ENCODE peak calls at places on chromosomes 12 and 14, in eight cellular contexts. M is upper lobe of left lung; S is cardiac fibroblast; A is CD8-positive, alpha-beta T cell; O is kidney; K is A549; L is heart right ventricle; C is progenitor cell of endocrine pancreas. D is an unnamed sample.
A peak's percentile ranks its signal among the peaks of the same experiment; 100 is the strongest.

GRCh38 chr14:92122351-92122677 is 545 bp downstream of the CPSF2 start:
- DNase-seq in M (no peak), S (peak; percentile 44), O (no peak), L (no peak), A (no peak), C (no peak), K (peak; percentile 10), D (no peak)

GRCh38 chr12:110941391-110941790 is 21.0 kb upstream of the MYL2 start:
- DNase-seq in S (no peak), C (no peak), O (peak; percentile 32), A (no peak), K (no peak), M (no peak), L (no peak), D (no peak)

GRCh38 chr12:77751939-77752338 is 78.8 kb upstream of the NAV3 start:
- DNase-seq in A (no peak), O (no peak), S (peak; percentile 66), L (no peak), C (no peak), K (no peak), M (no peak), D (no peak)

GRCh38 chr14:78857974-78858373 is 687.8 kb downstream of the NRXN3 start:
- DNase-seq in S (no peak), O (no peak), K (no peak), M (no peak), A (no peak), C (no peak), L (no peak), D (no peak)

GRCh38 chr12:56080556-56081138 is 682 bp downstream of the ERBB3 start:
- DNase-seq in C (peak; percentile 21), O (no peak), S (no peak), K (no peak), A (no peak), L (no peak), M (no peak), D (no peak)

GRCh38 chr14:77961853-77962580 is 162.1 kb downstream of the ADCK1 start:
- DNase-seq in O (no peak), A (no peak), K (no peak), S (no peak), L (no peak), M (no peak), C (no peak), D (no peak)

GRCh38 chr14:54170301-54170700 is 213.7 kb upstream of the BMP4 start:
- DNase-seq in O (no peak), M (no peak), C (no peak), A (no peak), K (no peak), S (no peak), L (no peak), D (no peak)

GRCh38 chr12:57800965-57801364 is 17.6 kb downstream of the AVIL start:
- DNase-seq in K (no peak), L (no peak), A (no peak), O (no peak), C (no peak), S (no peak), M (no peak), D (no peak)

GRCh38 chr14:33959692-33960151 is 8.8 kb upstream of the EGLN3 start:
- DNase-seq in M (no peak), S (no peak), O (no peak), K (no peak), L (no peak), C (no peak), A (no peak), D (no peak)

GRCh38 chr14:92224348-92224954 is 98.5 kb upstream of the SLC24A4 start:
- DNase-seq in M (no peak), O (no peak), K (no peak), A (no peak), C (no peak), S (no peak), L (no peak), D (no peak)

GRCh38 chr12:69161835-69162234 is 77.5 kb upstream of the CPSF6 start:
- DNase-seq in O (no peak), C (no peak), L (no peak), K (no peak), S (no peak), M (no peak), A (no peak), D (no peak)

GRCh38 chr12:3215410-3215975 is 138.3 kb downstream of the TSPAN9 start:
- DNase-seq in K (no peak), O (no peak), L (no peak), M (no peak), S (no peak), A (no peak), C (no peak), D (no peak)

GRCh38 chr14:84826349-84826748 is 703.6 kb upstream of the FLRT2 start:
- DNase-seq in M (no peak), L (no peak), A (no peak), C (no peak), S (no peak), O (no peak), K (no peak), D (no peak)

GRCh38 chr14:61025239-61026223 is 44.5 kb downstream of the SLC38A6 start:
- DNase-seq in K (peak; percentile 31), O (peak; percentile 46), C (peak; percentile 14), L (peak; percentile 59), M (no peak), S (peak; percentile 86), A (peak; percentile 53), D (no peak)

GRCh38 chr14:74804219-74804825 is 41.2 kb downstream of the YLPM1 start:
- DNase-seq in C (no peak), A (peak; percentile 12), K (peak; percentile 10), M (no peak), S (peak; percentile 81), O (no peak), L (no peak), D (peak; percentile 9)

GRCh38 chr12:30928356-30929264 is 2.1 kb downstream of the TSPAN11 start:
- DNase-seq in K (no peak), A (no peak), M (no peak), C (no peak), S (no peak), O (peak; percentile 64), L (no peak), D (no peak)

GRCh38 chr14:90093942-90094595 is 32.3 kb downstream of the KCNK13 start:
- DNase-seq in S (peak; percentile 49), L (no peak), A (no peak), C (no peak), O (no peak), K (no peak), M (no peak), D (peak; percentile 9)

DNA sequence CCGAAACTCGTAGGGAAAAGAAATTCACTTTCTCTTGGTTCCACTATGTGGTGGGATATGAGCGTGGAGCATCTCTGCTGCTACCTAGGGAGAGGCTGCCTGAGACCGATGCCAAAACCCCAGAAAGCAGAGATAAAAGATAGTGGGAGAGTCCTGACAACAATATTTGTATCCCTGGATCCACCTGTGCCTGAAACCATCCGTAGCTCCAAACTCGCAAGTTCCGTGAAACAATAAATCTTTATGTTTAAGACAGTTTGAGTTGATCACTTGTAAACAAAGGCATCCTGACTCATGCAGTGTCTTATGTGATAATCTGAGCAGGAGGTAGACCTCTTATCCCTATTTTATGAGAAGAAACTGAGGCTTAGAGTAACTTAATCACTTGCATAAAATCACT is 2.9 kb downstream of the MAP1LC3B2 start:
- DNase-seq in O (no peak), S (no peak), L (no peak), C (no peak), A (no peak), K (no peak), M (no peak), D (no peak)
- TF ChIP-seq CTCF in O (no peak), S (no peak), L (no peak), C (no peak), A (no peak), K (no peak), M (no peak), D (no peak)

GRCh38 chr14:20143911-20144310 is 5.3 kb downstream of the OR4N5 start:
- DNase-seq in O (no peak), L (no peak), S (no peak), C (no peak), A (no peak), K (no peak), M (no peak), D (no peak)
- TF ChIP-seq CTCF in O (no peak), L (no peak), S (no peak), C (no peak), A (no peak), K (no peak), M (no peak), D (no peak)

GRCh38 chr14:71208702-71209357 is 301.6 kb downstream of the PCNX1 start:
- DNase-seq in M (no peak), A (no peak), C (no peak), S (no peak), L (no peak), O (no peak), K (no peak), D (no peak)
- TF ChIP-seq CTCF in M (no peak), A (no peak), C (no peak), S (no peak), L (no peak), O (no peak), K (no peak), D (no peak)

DNA sequence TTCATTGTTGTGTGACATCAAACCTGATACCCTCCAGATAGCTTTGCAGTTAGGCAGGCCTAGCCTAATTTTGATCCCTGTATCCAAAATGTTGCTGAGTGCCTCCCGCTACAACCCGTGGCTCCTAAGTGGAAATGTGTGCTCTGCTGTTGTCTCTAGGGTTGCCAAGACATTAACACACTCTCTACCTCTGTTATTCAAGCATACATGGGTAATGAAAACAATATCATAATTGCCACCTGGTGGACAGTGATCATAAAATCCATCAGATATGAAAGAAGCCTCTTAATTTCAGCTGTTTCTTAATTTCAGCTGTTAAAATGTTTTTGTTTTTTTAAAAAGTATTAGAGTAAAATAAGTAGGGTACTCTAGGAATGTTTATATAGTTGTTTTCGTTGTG is 93.5 kb downstream of the PLEKHA5 start:
- DNase-seq in M (no peak), S (no peak), C (no peak), O (no peak), A (no peak), L (no peak), K (peak; percentile 41), D (no peak)
- TF ChIP-seq CTCF in M (no peak), S (no peak), C (peak; percentile 30), O (peak; percentile 9), A (peak; percentile 6), L (peak; percentile 41), K (peak; percentile 48), D (no peak)

GRCh38 chr12:14364583-14365271 is 755 bp upstream of the ATF7IP start:
- DNase-seq in L (no peak), A (no peak), O (no peak), M (no peak), K (no peak), C (no peak), S (no peak), D (no peak)

GRCh38 chr12:14367097-14367661 is 1.7 kb downstream of the ATF7IP start:
- DNase-seq in K (no peak), O (no peak), C (no peak), S (peak; percentile 60), L (no peak), M (no peak), A (no peak), D (no peak)

GRCh38 chr12:14362347-14362746 is 3.1 kb upstream of the ATF7IP start:
- DNase-seq in S (no peak), A (no peak), L (no peak), C (no peak), M (no peak), K (no peak), O (no peak), D (no peak)

GRCh38 chr12:14366211-14366762 is 805 bp downstream of the ATF7IP start:
- DNase-seq in C (no peak), S (peak; percentile 58), L (no peak), O (no peak), A (no peak), M (no peak), K (no peak), D (no peak)

GRCh38 chr12:14365294-14366210 is at the start of gene ATF7IP:
- DNase-seq in L (peak; percentile 97), C (peak; percentile 95), M (peak; percentile 98), O (peak; percentile 98), A (peak; percentile 93), K (peak; percentile 100), S (peak; percentile 99), D (peak; percentile 89)
- TF ChIP-seq CTCF in L (peak; percentile 53), C (peak; percentile 34), M (no peak), O (peak; percentile 33), A (no peak), K (peak; percentile 54), S (peak; percentile 29), D (peak; percentile 25)